ENCODE peak calls at places on chromosomes 13 and 19, in nine cellular contexts. P is cardiac muscle cell; U is GM13977; I is ascending aorta; Z is progenitor cell of endocrine pancreas; L is fibroblast of lung; W is CD8-positive, alpha-beta T cell; E is WTC11; H is AG09309. V is an unnamed sample.

GRCh38 chr13:53198017-53198416 is 169.4 kb downstream of the OLFM4 start:
- DNase-seq in H (no peak), P (no peak), E (no peak), I (no peak), W (no peak), L (no peak), Z (no peak), U (no peak), V (no peak)

GRCh38 chr13:24178847-24179845 is 18.6 kb downstream of the SPATA13 start:
- DNase-seq in L (peak), I (no peak), P (no peak), W (no peak), H (no peak), Z (no peak), E (no peak), U (no peak), V (no peak)

GRCh38 chr13:22357132-22357531 is 686.3 kb downstream of the FGF9 start:
- DNase-seq in L (no peak), Z (no peak), E (no peak), W (no peak), H (no peak), U (no peak), P (no peak), I (no peak), V (no peak)

GRCh38 chr19:19434483-19435045 is 29.1 kb downstream of the GATAD2A start:
- DNase-seq in L (peak), I (no peak), P (peak), W (no peak), E (no peak), H (no peak), U (no peak), Z (no peak), V (no peak)

GRCh38 chr13:89401209-89401810 is 1730.1 kb downstream of the SLITRK5 start:
- DNase-seq in W (no peak), Z (no peak), H (no peak), U (no peak), P (peak), I (no peak), E (no peak), L (peak), V (no peak)

GRCh38 chr19:2010135-2010668 is 5.3 kb downstream of the BTBD2 start:
- DNase-seq in I (no peak), H (no peak), E (no peak), Z (no peak), L (no peak), U (no peak), W (no peak), P (no peak), V (no peak)

GRCh38 chr13:26558912-26559485 is 1.5 kb downstream of the WASF3 start:
- DNase-seq in U (no peak), I (no peak), W (no peak), Z (no peak), P (peak), H (no peak), E (no peak), L (no peak), V (no peak)

GRCh38 chr19:19820774-19821315 is 705 bp downstream of the ZNF506 start:
- DNase-seq in I (no peak), W (peak), H (no peak), L (no peak), U (no peak), Z (no peak), E (no peak), P (peak), V (no peak)

DNA sequence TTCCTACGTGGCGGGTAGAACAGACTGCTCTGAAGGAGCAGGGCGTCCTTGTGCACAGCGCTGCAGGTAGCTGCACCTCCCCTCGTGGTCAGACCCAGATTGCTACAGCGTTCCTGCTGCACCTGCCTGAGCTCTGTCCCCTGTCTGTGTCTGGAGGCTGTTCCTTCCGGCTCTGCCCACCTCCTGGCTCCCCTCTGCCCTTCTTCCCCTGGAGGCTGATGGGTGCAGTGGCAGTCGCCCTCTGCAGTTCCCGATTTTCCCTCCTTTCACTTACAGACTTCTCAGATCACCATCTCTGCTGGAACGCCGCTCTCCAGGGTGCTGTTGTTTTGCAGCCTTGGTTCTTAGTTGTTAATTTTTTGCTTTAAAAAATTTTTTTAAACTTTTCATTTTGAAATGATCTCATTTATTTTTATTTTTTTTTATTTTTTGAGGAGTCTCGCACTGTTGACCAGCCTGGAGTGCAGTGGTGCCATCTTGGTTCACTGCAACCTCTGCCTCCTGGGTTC is 53.6 kb downstream of the SMARCA4 start:
- DNase-seq in W (no peak), U (no peak), P (no peak), E (no peak), H (no peak), Z (no peak), L (no peak), I (no peak), V (no peak)
- TF ChIP-seq CTCF in W (no peak), U (no peak), P (no peak), E (no peak), H (no peak), Z (peak), L (no peak), I (no peak), V (peak)

DNA sequence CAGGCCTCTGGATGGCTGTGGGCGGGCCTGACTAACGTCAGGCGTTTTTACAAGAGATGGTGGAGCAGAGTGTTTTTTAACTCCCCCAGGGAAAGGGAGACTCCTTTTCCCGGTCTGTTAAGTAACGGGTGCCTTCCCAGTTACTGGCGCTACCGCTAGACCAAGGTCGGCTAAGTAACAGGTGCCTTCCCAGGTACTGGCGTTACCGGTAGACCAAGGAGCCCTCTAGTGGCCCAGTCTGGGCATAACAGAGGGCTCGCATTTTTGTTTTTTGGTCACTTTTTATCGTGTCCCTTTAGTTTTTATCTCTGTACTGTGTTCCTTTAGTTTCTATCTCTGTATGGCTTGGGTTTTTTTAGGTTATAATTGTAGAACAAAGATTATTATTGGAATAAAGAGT is 10.0 kb downstream of the ZNF383 start:
- DNase-seq in U (no peak), H (no peak), L (no peak), I (no peak), E (peak), P (no peak), W (no peak), Z (peak), V (no peak)
- TF ChIP-seq CTCF in U (peak), H (peak), L (peak), I (peak), E (peak), P (peak), W (peak), Z (peak), V (peak)

DNA sequence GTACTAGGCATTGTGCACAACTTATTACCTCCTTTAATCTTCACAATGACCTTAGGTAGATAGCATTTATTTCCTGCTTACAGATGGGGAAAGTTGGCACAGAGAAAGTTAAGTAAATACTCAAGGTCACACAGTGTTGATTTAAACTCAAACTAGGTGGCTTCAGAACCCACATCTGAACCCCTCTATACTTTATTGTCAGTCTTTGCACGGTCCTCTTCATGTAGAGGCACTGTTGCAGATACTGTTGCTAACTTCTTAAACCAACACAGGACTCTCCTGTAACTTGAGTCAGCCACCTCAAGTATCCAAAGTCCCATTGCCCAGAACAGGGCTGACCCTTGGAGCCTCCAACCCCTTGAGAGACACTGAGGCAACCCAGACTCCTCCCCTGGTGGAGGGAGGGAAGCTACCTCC is 48.8 kb downstream of the FRY start:
- DNase-seq in Z (no peak), I (no peak), H (no peak), U (no peak), L (no peak), P (no peak), E (no peak), W (no peak), V (no peak)
- TF ChIP-seq CTCF in Z (no peak), I (no peak), H (no peak), U (no peak), L (no peak), P (no peak), E (no peak), W (no peak), V (no peak)

GRCh38 chr13:59261928-59262488 is 901.7 kb downstream of the DIAPH3 start:
- DNase-seq in Z (no peak), I (no peak), P (peak), H (no peak), E (no peak), U (no peak), W (no peak), L (no peak), V (no peak)
- TF ChIP-seq CTCF in Z (peak), I (no peak), P (peak), H (no peak), E (peak), U (no peak), W (no peak), L (peak), V (peak)

GRCh38 chr13:112144616-112145220 is 77.8 kb downstream of the SOX1 start:
- DNase-seq in P (no peak), Z (no peak), W (no peak), U (no peak), I (no peak), L (no peak), H (no peak), E (no peak), V (peak)
- TF ChIP-seq CTCF in P (no peak), Z (no peak), W (no peak), U (no peak), I (no peak), L (no peak), H (no peak), E (no peak), V (no peak)